ENCODE peak calls at places on chromosomes 16 and 17, in nine cellular contexts. Y is A673; L is body of pancreas; B is left ventricle myocardium inferior; S is vagina; R is A549; V is tibial artery; A is uterus; W is CD4-positive, alpha-beta T cell. K is an unnamed sample.
A peak's percentile ranks its signal among the peaks of the same experiment; 100 is the strongest.

GRCh38 chr16:11100239-11100750 is 155.7 kb downstream of the SOCS1 start:
- DNase-seq in Y (peak; percentile 46), L (peak; percentile 35), B (peak; percentile 62), S (no peak), R (no peak), V (peak; percentile 67), A (peak; percentile 91), W (no peak), K (peak; percentile 95)

GRCh38 chr17:64718058-64718457 is 56.0 kb upstream of the SMURF2 start:
- DNase-seq in Y (no peak), L (no peak), B (no peak), S (no peak), R (no peak), V (no peak), A (no peak), W (no peak), K (no peak)

GRCh38 chr16:66524601-66525164 is 25.2 kb downstream of the TK2 start:
- DNase-seq in Y (no peak), L (peak; percentile 71), B (peak; percentile 31), S (no peak), R (no peak), V (no peak), A (no peak), W (no peak), K (no peak)

GRCh38 chr16:11379420-11379819 is 34.2 kb downstream of the RMI2 start:
- DNase-seq in Y (no peak), L (peak; percentile 60), B (no peak), S (no peak), R (no peak), V (no peak), A (no peak), W (no peak), K (no peak)

GRCh38 chr16:635573-636205 is 416 bp downstream of the METTL26 start:
- DNase-seq in Y (no peak), L (no peak), B (no peak), S (no peak), R (no peak), V (no peak), A (no peak), W (no peak), K (no peak)

GRCh38 chr16:81885976-81886586 is 107.0 kb downstream of the PLCG2 start:
- DNase-seq in Y (peak; percentile 50), L (peak; percentile 19), B (no peak), S (no peak), R (peak; percentile 85), V (no peak), A (no peak), W (no peak), K (peak; percentile 38)

GRCh38 chr16:2095315-2095853 is 40.3 kb downstream of the PKD1 start:
- DNase-seq in Y (no peak), L (no peak), B (no peak), S (no peak), R (no peak), V (no peak), A (no peak), W (no peak), K (no peak)

GRCh38 chr17:4314618-4315017 is 50.8 kb upstream of the ANKFY1 start:
- DNase-seq in Y (no peak), L (no peak), B (no peak), S (no peak), R (no peak), V (no peak), A (no peak), W (no peak), K (no peak)

GRCh38 chr17:79800325-79801155 is 3.7 kb upstream of the CBX8 start:
- DNase-seq in Y (peak; percentile 92), L (peak; percentile 50), B (no peak), S (no peak), R (no peak), V (no peak), A (no peak), W (no peak), K (no peak)

GRCh38 chr16:85326794-85327181 is 214.5 kb upstream of the CIBAR2 start:
- DNase-seq in Y (no peak), L (no peak), B (no peak), S (no peak), R (no peak), V (no peak), A (no peak), W (no peak), K (no peak)

GRCh38 chr16:16096161-16096857 is 127.0 kb downstream of the ABCC6 start:
- DNase-seq in Y (no peak), L (peak; percentile 43), B (peak; percentile 22), S (no peak), R (peak; percentile 40), V (peak; percentile 69), A (peak; percentile 86), W (no peak), K (peak; percentile 74)

GRCh38 chr17:38809828-38810227 is 10.5 kb upstream of the PIP4K2B start:
- DNase-seq in Y (no peak), L (no peak), B (no peak), S (no peak), R (no peak), V (no peak), A (no peak), W (no peak), K (no peak)

GRCh38 chr16:71288890-71289731 is at the start of gene CMTR2:
- DNase-seq in Y (peak; percentile 98), L (peak; percentile 97), B (peak; percentile 95), S (no peak), R (peak; percentile 95), V (peak; percentile 92), A (peak; percentile 92), W (peak; percentile 76), K (peak; percentile 99)

GRCh38 chr16:71287903-71288302 is 1.3 kb downstream of the CMTR2 start:
- DNase-seq in Y (no peak), L (no peak), B (no peak), S (no peak), R (no peak), V (no peak), A (no peak), W (no peak), K (no peak)

GRCh38 chr16:71287454-71287853 is 1.7 kb downstream of the CMTR2 start:
- DNase-seq in Y (no peak), L (no peak), B (no peak), S (no peak), R (no peak), V (no peak), A (no peak), W (no peak), K (no peak)

GRCh38 chr16:71288570-71288889 is 672 bp downstream of the CMTR2 start:
- DNase-seq in Y (peak; percentile 5), L (no peak), B (no peak), S (no peak), R (no peak), V (no peak), A (no peak), W (no peak), K (no peak)

GRCh38 chr16:71289732-71290062 is 495 bp upstream of the CMTR2 start:
- DNase-seq in Y (no peak), L (no peak), B (no peak), S (no peak), R (no peak), V (no peak), A (no peak), W (no peak), K (no peak)
- H3K27ac ChIP-seq in Y (peak overlapping the region; percentile 89), L (peak overlapping the region; percentile 87), B (peak overlapping the region; percentile 93), S (peak overlapping the region; percentile 81), R (peak overlapping the region; percentile 96), V (peak overlapping the region; percentile 89), A (peak overlapping the region; percentile 89), W (peak overlapping the region; percentile 80), K (peak overlapping the region; percentile 93)

GRCh38 chr17:7707446-7707845 is 2.4 kb downstream of the EFNB3 start:
- DNase-seq in Y (no peak), L (no peak), B (no peak), S (no peak), R (no peak), V (no peak), A (no peak), W (no peak), K (no peak)
- H3K27ac ChIP-seq in Y (no peak overlapping the region), L (no peak overlapping the region), B (no peak overlapping the region), S (no peak overlapping the region), R (no peak overlapping the region), V (no peak overlapping the region), A (no peak overlapping the region), W (no peak overlapping the region), K (no peak overlapping the region)

DNA sequence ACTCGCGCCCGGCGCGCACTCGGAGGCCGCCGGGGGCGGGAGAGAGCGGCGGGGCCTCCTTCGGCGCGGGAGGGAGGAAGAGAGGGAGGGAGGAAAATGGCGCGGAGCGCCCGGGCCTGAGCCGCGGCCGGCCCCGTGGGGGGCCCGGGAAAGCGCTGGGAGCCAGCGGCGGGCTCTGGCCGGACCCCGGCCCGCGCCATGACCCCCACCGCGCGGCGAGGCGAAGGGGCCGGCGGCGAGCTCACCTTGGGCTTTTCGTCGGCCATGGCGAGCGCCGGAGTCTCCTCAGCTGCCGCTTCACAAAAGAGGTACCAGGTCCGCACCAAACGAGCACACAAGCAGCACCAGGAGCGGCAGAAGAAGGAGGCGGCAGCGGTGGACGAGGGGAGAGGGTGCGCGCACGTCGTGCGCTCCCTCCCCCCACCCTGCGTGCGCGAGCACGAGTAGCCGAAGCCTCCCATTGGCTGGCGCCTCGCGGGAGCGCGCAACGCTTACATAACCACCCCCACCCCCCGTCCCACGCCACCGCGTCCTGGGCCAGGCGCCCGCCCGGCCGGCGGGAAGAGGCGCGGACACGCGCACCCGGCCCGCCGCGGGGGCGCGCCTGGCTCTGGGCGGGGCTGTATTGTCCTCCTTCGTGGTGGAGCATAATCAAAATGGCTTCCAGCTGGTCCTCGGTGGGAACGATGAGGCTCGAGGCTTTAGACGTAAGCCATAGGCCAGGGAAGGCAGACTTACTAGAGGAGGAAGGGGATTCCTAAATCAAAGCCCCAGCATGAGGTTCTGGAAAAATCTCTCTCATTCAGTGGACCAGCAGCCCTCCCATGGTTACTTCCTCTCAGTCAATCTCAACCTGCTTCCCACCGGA is at the start of gene SUMO2:
- DNase-seq in Y (peak; percentile 97), L (peak; percentile 95), B (peak; percentile 95), S (no peak), R (peak; percentile 98), V (peak; percentile 92), A (peak; percentile 95), W (peak; percentile 96), K (peak; percentile 95)
- H3K27ac ChIP-seq in Y (peak within 1 kb of the TSS; percentile 99), L (peak within 1 kb of the TSS; percentile 90), B (peak within 1 kb of the TSS; percentile 100), S (peak within 1 kb of the TSS; percentile 99), R (peak within 1 kb of the TSS; percentile 98), V (peak within 1 kb of the TSS; percentile 99), A (peak within 1 kb of the TSS; percentile 100), W (peak within 1 kb of the TSS; percentile 74), K (peak within 1 kb of the TSS; percentile 99)

GRCh38 chr17:54902017-54902416 is 1.4 kb downstream of the TOM1L1 start:
- DNase-seq in Y (no peak), L (no peak), B (no peak), S (no peak), R (no peak), V (no peak), A (no peak), W (no peak), K (no peak)

GRCh38 chr17:54901230-54901847 is 687 bp downstream of the TOM1L1 start:
- DNase-seq in Y (peak; percentile 81), L (peak; percentile 15), B (no peak), S (no peak), R (peak; percentile 57), V (no peak), A (no peak), W (no peak), K (peak; percentile 47)

GRCh38 chr17:54899201-54899600 is 1.5 kb upstream of the TOM1L1 start:
- DNase-seq in Y (no peak), L (no peak), B (no peak), S (no peak), R (no peak), V (no peak), A (no peak), W (no peak), K (no peak)

GRCh38 chr17:54899721-54900456 is 763 bp upstream of the TOM1L1 start:
- DNase-seq in Y (peak; percentile 12), L (peak; percentile 5), B (no peak), S (no peak), R (no peak), V (no peak), A (no peak), W (no peak), K (peak; percentile 14)

GRCh38 chr17:54900457-54901229 is at the start of gene TOM1L1:
- DNase-seq in Y (peak; percentile 91), L (peak; percentile 91), B (peak; percentile 64), S (no peak), R (peak; percentile 89), V (peak; percentile 47), A (peak; percentile 34), W (no peak), K (peak; percentile 72)
- H3K27ac ChIP-seq in Y (peak within 1 kb of the TSS; percentile 75), L (peak within 1 kb of the TSS; percentile 72), B (peak within 1 kb of the TSS; percentile 33), S (peak within 1 kb of the TSS; percentile 10), R (peak within 1 kb of the TSS; percentile 87), V (no peak within 1 kb of the TSS), A (peak within 1 kb of the TSS; percentile 17), W (no peak within 1 kb of the TSS), K (peak within 1 kb of the TSS; percentile 0)

K was measured in cardiac muscle cell.